ENCODE peak calls at places on chromosomes 11 and 22, in four cellular contexts. E is Panc1; I is CD4-positive, alpha-beta T cell; D is mammary epithelial cell. H is an unnamed sample. For H3K9me3, the result is how much of the 10 kb centered on the place peaks cover.

GRCh38 chr11:45815747-45816146 is 10.8 kb downstream of the SLC35C1 start:
- DNase-seq in E (no peak), I (no peak), D (peak), H (no peak)

GRCh38 chr11:85095239-85095638 is 531.9 kb downstream of the DLG2 start:
- DNase-seq in E (no peak), I (no peak), D (no peak), H (no peak)

GRCh38 chr11:116833491-116833815 is 3.7 kb downstream of the APOC3 start:
- DNase-seq in E (no peak), I (no peak), D (no peak), H (no peak)

GRCh38 chr11:18245396-18245795 is 3.1 kb downstream of the SAA2 start:
- DNase-seq in E (no peak), I (no peak), D (peak), H (no peak)

GRCh38 chr22:21052715-21053459 is 7.1 kb downstream of the LRRC74B start:
- DNase-seq in E (no peak), I (no peak), D (no peak), H (no peak)

GRCh38 chr11:64935634-64936081 is at the start of gene GPHA2:
- DNase-seq in E (no peak), I (no peak), D (no peak), H (no peak)

GRCh38 chr22:40560551-40560950 is 76.0 kb downstream of the MRTFA start:
- DNase-seq in E (no peak), I (no peak), D (peak), H (no peak)

GRCh38 chr11:110022548-110022947 is 70.6 kb upstream of the ZC3H12C start:
- DNase-seq in E (no peak), I (no peak), D (peak), H (no peak)

GRCh38 chr22:28151241-28151640 is 232.2 kb upstream of the PITPNB start:
- DNase-seq in E (no peak), I (no peak), D (no peak), H (no peak)

GRCh38 chr11:720642-721346 is 14.8 kb downstream of the EPS8L2 start:
- DNase-seq in E (no peak), I (no peak), D (peak), H (no peak)

GRCh38 chr11:83643115-83643514 is 356.9 kb upstream of the CCDC90B start:
- DNase-seq in E (no peak), I (no peak), D (no peak), H (no peak)

GRCh38 chr11:26987726-26988125 is 6.2 kb upstream of the FIBIN start:
- DNase-seq in E (no peak), I (no peak), D (no peak), H (no peak)

GRCh38 chr11:28049338-28050216 is 58.4 kb downstream of the KIF18A start:
- DNase-seq in E (peak), I (no peak), D (no peak), H (no peak)

GRCh38 chr11:65569973-65570918 is at the start of gene ZNRD2:
- DNase-seq in E (peak), I (peak), D (peak), H (peak)

GRCh38 chr22:35616043-35616442 is 1.1 kb downstream of the MB start:
- DNase-seq in E (no peak), I (no peak), D (no peak), H (no peak)

GRCh38 chr11:94895451-94895850 is 77.9 kb downstream of the CWC15 start:
- DNase-seq in E (no peak), I (no peak), D (no peak), H (no peak)

GRCh38 chr11:12674936-12675696 is 895 bp downstream of the TEAD1 start:
- DNase-seq in E (no peak), I (no peak), D (no peak), H (no peak)

GRCh38 chr11:90220391-90220790 is 2.5 kb downstream of the CHORDC1 start:
- DNase-seq in E (no peak), I (no peak), D (peak), H (no peak)

GRCh38 chr22:32219030-32219429 is 14.2 kb upstream of the RFPL2 start:
- DNase-seq in E (no peak), I (no peak), D (no peak), H (no peak)

GRCh38 chr11:72369786-72370185 is 64.5 kb downstream of the CLPB start:
- DNase-seq in E (no peak), I (no peak), D (no peak), H (no peak)

GRCh38 chr11:123082977-123083376 is 21.0 kb upstream of the HSPA8 start:
- DNase-seq in E (no peak), I (no peak), D (no peak), H (no peak)

GRCh38 chr11:62958547-62959071 is 26.2 kb downstream of the SLC22A6 start:
- DNase-seq in E (no peak), I (no peak), D (no peak), H (peak)

GRCh38 chr11:3044004-3044403 is 13.2 kb downstream of the CARS1 start:
- DNase-seq in E (no peak), I (no peak), D (no peak), H (no peak)

GRCh38 chr22:22079404-22080148 is 97.0 kb upstream of the TOP3B start:
- DNase-seq in E (no peak), I (no peak), D (no peak), H (no peak)

GRCh38 chr11:126461996-126462395 is 106.5 kb downstream of the ST3GAL4 start:
- DNase-seq in E (no peak), I (no peak), D (no peak), H (no peak)

GRCh38 chr22:22137891-22138290 is 106.7 kb upstream of the VPREB1 start:
- DNase-seq in E (no peak), I (no peak), D (no peak), H (no peak)

GRCh38 chr11:66651011-66651410 is 12.5 kb downstream of the RBM4 start:
- DNase-seq in E (no peak), I (no peak), D (peak), H (no peak)

GRCh38 chr11:91947215-91947614 is 277.4 kb upstream of the FAT3 start:
- DNase-seq in E (no peak), I (no peak), D (peak), H (no peak)
- H3K9me3 ChIP-seq in E (under half), I (under half), D (under half), H (under half)

GRCh38 chr11:69640260-69640994 is 529 bp upstream of the CCND1 start:
- DNase-seq in E (no peak), I (no peak), D (peak), H (no peak)

GRCh38 chr11:69638941-69639681 is 1.8 kb upstream of the CCND1 start:
- DNase-seq in E (peak), I (no peak), D (peak), H (peak)

GRCh38 chr11:69637956-69638871 is 2.7 kb upstream of the CCND1 start:
- DNase-seq in E (no peak), I (no peak), D (peak), H (no peak)

GRCh38 chr11:69640995-69641581 is at the start of gene CCND1:
- DNase-seq in E (no peak), I (no peak), D (peak), H (peak)

DNA sequence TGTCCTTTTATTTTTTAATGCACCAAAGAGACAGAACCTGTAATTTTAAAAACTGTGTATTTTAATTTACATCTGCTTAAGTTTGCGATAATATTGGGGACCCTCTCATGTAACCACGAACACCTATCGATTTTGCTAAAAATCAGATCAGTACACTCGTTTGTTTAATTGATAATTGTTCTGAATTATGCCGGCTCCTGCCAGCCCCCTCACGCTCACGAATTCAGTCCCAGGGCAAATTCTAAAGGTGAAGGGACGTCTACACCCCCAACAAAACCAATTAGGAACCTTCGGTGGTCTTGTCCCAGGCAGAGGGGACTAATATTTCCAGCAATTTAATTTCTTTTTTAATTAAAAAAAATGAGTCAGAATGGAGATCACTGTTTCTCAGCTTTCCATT is 1.1 kb upstream of the CCND1 start:
- DNase-seq in E (no peak), I (no peak), D (no peak), H (no peak)
- H3K27ac ChIP-seq in E (peak), I (no peak), D (peak), H (peak)

GRCh38 chr22:49022816-49023160 is 804.9 kb downstream of the BRD1 start:
- DNase-seq in E (no peak), I (no peak), D (no peak), H (no peak)
- H3K9me3 ChIP-seq in E (under half), I (under half), D (half or more), H (under half)

GRCh38 chr22:23137468-23137867 is 4.3 kb downstream of the RSPH14 start:
- DNase-seq in E (no peak), I (no peak), D (no peak), H (no peak)

GRCh38 chr22:23140385-23140784 is 1.4 kb downstream of the RSPH14 start:
- DNase-seq in E (no peak), I (no peak), D (no peak), H (no peak)

GRCh38 chr22:23137905-23138520 is 3.8 kb downstream of the RSPH14 start:
- DNase-seq in E (no peak), I (peak), D (peak), H (no peak)

GRCh38 chr22:23142546-23143105 is 836 bp upstream of the RSPH14 start:
- DNase-seq in E (no peak), I (no peak), D (no peak), H (no peak)

GRCh38 chr22:23138584-23139469 is 3.0 kb downstream of the RSPH14 start:
- DNase-seq in E (no peak), I (no peak), D (peak), H (no peak)
- H3K27ac ChIP-seq in E (no peak), I (no peak), D (no peak), H (no peak)

GRCh38 chr11:34707462-34707840 is 86.6 kb downstream of the EHF start:
- DNase-seq in E (no peak), I (no peak), D (no peak), H (no peak)
- H3K9me3 ChIP-seq in E (under half), I (under half), D (under half), H (under half)

DNA sequence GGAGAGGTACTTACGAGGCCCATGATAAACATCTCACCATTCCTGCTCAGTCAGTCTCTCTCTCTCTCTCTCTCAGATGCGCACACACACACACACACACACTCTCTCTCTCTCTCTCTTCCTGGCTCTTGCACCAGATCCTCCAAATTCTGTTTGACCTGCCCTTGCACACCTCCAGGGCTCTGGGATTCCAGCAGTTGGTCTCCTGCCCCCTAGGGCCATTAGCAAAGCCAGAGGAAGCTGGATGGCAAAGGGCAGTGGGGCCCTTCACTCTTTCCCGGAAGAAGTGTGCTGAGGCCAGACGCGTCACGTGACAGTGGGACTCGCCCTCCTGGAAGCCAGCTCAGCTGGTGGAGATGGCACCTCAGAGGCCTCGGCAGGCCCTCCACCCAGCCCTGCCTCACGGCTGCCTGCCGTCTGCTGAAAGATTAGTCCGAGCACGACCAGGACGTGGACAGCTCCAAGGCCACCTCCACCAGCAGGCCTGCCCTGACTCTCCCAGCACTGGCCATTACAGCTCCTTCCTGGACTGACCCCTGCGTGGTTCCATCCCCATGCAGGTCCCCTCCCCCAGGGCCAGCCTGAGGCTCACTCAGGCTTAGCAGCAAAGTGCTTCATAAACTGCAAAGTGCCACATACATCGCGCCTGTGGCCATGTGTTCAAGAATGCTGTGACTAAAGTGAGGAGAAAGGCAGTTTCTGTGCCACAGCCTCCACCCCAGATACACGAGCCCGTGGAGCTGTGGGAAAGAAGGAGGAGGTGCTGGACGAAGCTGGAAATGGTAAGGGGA is 3.7 kb downstream of the PDGFB start:
- DNase-seq in E (peak), I (peak), D (peak), H (no peak)
- H3K27ac ChIP-seq in E (peak), I (peak), D (no peak), H (no peak)

GRCh38 chr11:35983965-35984364 is 40.1 kb downstream of the LDLRAD3 start:
- DNase-seq in E (no peak), I (no peak), D (no peak), H (no peak)
- H3K9me3 ChIP-seq in E (under half), I (under half), D (under half), H (under half)

GRCh38 chr22:46093796-46094195 is 56.5 kb upstream of the PPARA start:
- DNase-seq in E (no peak), I (no peak), D (no peak), H (no peak)
- H3K27ac ChIP-seq in E (peak), I (no peak), D (no peak), H (peak)

GRCh38 chr22:33772793-33773192 is 147.5 kb downstream of the LARGE1 start:
- DNase-seq in E (no peak), I (no peak), D (no peak), H (no peak)

GRCh38 chr22:33780761-33781160 is 139.5 kb downstream of the LARGE1 start:
- DNase-seq in E (no peak), I (no peak), D (no peak), H (no peak)

GRCh38 chr22:33781396-33781795 is 138.9 kb downstream of the LARGE1 start:
- DNase-seq in E (no peak), I (no peak), D (no peak), H (no peak)

GRCh38 chr22:33779243-33779642 is 141.0 kb downstream of the LARGE1 start:
- DNase-seq in E (no peak), I (no peak), D (no peak), H (no peak)

DNA sequence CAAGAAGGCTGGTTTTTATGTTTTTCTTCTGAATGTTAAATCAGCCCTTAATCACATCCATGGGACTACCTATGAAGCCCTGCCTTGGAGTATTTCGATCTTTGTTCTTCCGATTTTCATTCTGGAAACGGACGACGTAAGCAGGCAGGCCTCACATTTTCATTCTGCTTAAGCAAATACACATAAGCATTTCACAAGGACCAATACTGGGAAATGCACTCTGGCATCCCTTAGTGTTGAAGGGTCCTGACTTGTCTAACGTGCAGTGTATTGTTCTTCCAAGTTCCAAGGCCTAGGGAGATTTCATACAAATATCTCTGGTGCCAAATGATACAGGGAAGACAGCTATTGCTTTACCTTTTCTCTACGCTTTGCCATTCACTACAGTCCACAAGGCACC is 143.8 kb downstream of the LARGE1 start:
- DNase-seq in E (no peak), I (no peak), D (no peak), H (no peak)
- H3K9me3 ChIP-seq in E (under half), I (under half), D (under half), H (under half)

H was measured in SK-N-MC.